ENCODE peak calls at places on chromosomes 1 and 21, in four cellular contexts. One of them, this sample, is unnamed.

GRCh38 chr1:235867903-235868469 is 1.3 kb upstream of the LYST start:
- DNase-seq in IMR-90: no peak
- DNase-seq in H9: no peak
- DNase-seq in H1: no peak
- DNase-seq in this sample: no peak

GRCh38 chr1:30748699-30749401 is 8.7 kb downstream of the LAPTM5 start:
- DNase-seq in IMR-90: no peak
- DNase-seq in H9: no peak
- DNase-seq in H1: no peak
- DNase-seq in this sample: no peak

GRCh38 chr21:35578350-35578782 is 482.0 kb downstream of the SETD4 start:
- DNase-seq in IMR-90: peak; percentile 93
- DNase-seq in H9: no peak
- DNase-seq in H1: no peak
- DNase-seq in this sample: no peak

GRCh38 chr1:244316407-244316806 is 135.3 kb downstream of the ADSS2 start:
- DNase-seq in IMR-90: peak; percentile 69
- DNase-seq in H9: no peak
- DNase-seq in H1: no peak
- DNase-seq in this sample: no peak

GRCh38 chr21:44299458-44300261 is at the start of gene PFKL:
- DNase-seq in IMR-90: peak; percentile 20
- DNase-seq in H9: peak; percentile 65
- DNase-seq in H1: peak; percentile 29
- DNase-seq in this sample: peak; percentile 61

GRCh38 chr1:160486453-160486852 is 36.6 kb downstream of the SLAMF6 start:
- DNase-seq in IMR-90: no peak
- DNase-seq in H9: peak; percentile 46
- DNase-seq in H1: peak; percentile 33
- DNase-seq in this sample: peak; percentile 87

GRCh38 chr1:33397994-33398393 is 32.9 kb downstream of the PHC2 start:
- DNase-seq in IMR-90: no peak
- DNase-seq in H9: no peak
- DNase-seq in H1: no peak
- DNase-seq in this sample: no peak

GRCh38 chr1:174692313-174692712 is 244.5 kb downstream of the GPR52 start:
- DNase-seq in IMR-90: peak; percentile 68
- DNase-seq in H9: no peak
- DNase-seq in H1: no peak
- DNase-seq in this sample: peak; percentile 60

GRCh38 chr1:11691928-11692711 is 610 bp downstream of the DRAXIN start:
- DNase-seq in IMR-90: no peak
- DNase-seq in H9: no peak
- DNase-seq in H1: no peak
- DNase-seq in this sample: no peak

GRCh38 chr1:198669023-198669698 is 30.3 kb downstream of the PTPRC start:
- DNase-seq in IMR-90: peak; percentile 95
- DNase-seq in H9: no peak
- DNase-seq in H1: no peak
- DNase-seq in this sample: peak; percentile 31

GRCh38 chr1:23044035-23044434 is 24.8 kb downstream of the KDM1A start:
- DNase-seq in IMR-90: no peak
- DNase-seq in H9: no peak
- DNase-seq in H1: no peak
- DNase-seq in this sample: no peak

GRCh38 chr1:52825868-52826267 is 16.7 kb upstream of the ZYG11A start:
- DNase-seq in IMR-90: peak; percentile 34
- DNase-seq in H9: no peak
- DNase-seq in H1: no peak
- DNase-seq in this sample: no peak

GRCh38 chr1:40381268-40382109 is 8.0 kb downstream of the SMAP2 start:
- DNase-seq in IMR-90: no peak
- DNase-seq in H9: no peak
- DNase-seq in H1: no peak
- DNase-seq in this sample: no peak

GRCh38 chr1:167118188-167118587 is 24.3 kb downstream of the STYXL2 start:
- DNase-seq in IMR-90: no peak
- DNase-seq in H9: no peak
- DNase-seq in H1: no peak
- DNase-seq in this sample: no peak

GRCh38 chr1:231934797-231935196 is 308.2 kb downstream of the DISC1 start:
- DNase-seq in IMR-90: peak; percentile 64
- DNase-seq in H9: no peak
- DNase-seq in H1: no peak
- DNase-seq in this sample: peak; percentile 49

GRCh38 chr1:218481116-218481775 is 136.1 kb downstream of the TGFB2 start:
- DNase-seq in IMR-90: peak; percentile 53
- DNase-seq in H9: no peak
- DNase-seq in H1: no peak
- DNase-seq in this sample: no peak

GRCh38 chr1:30523055-30524020 is 200.0 kb downstream of the MATN1 start:
- DNase-seq in IMR-90: peak; percentile 48
- DNase-seq in H9: no peak
- DNase-seq in H1: no peak
- DNase-seq in this sample: no peak

GRCh38 chr1:223225481-223225880 is 82.4 kb upstream of the TLR5 start:
- DNase-seq in IMR-90: no peak
- DNase-seq in H9: peak; percentile 8
- DNase-seq in H1: no peak
- DNase-seq in this sample: no peak

GRCh38 chr1:6028042-6028895 is 17.4 kb upstream of the KCNAB2 start:
- DNase-seq in IMR-90: peak; percentile 11
- DNase-seq in H9: no peak
- DNase-seq in H1: no peak
- DNase-seq in this sample: no peak

GRCh38 chr1:219575563-219575962 is 37.3 kb downstream of the ZC3H11B start:
- DNase-seq in IMR-90: no peak
- DNase-seq in H9: no peak
- DNase-seq in H1: no peak
- DNase-seq in this sample: no peak

GRCh38 chr21:34795152-34796141 is 126.7 kb downstream of the CLIC6 start:
- DNase-seq in IMR-90: peak; percentile 77
- DNase-seq in H9: no peak
- DNase-seq in H1: no peak
- DNase-seq in this sample: no peak

GRCh38 chr1:918353-918752 is 5.4 kb upstream of the SAMD11 start:
- DNase-seq in IMR-90: no peak
- DNase-seq in H9: no peak
- DNase-seq in H1: no peak
- DNase-seq in this sample: no peak

GRCh38 chr1:224673161-224673560 is 57.0 kb downstream of the CNIH3 start:
- DNase-seq in IMR-90: no peak
- DNase-seq in H9: no peak
- DNase-seq in H1: no peak
- DNase-seq in this sample: no peak

GRCh38 chr21:14603202-14603601 is 57.1 kb upstream of the SAMSN1 start:
- DNase-seq in IMR-90: peak; percentile 13
- DNase-seq in H9: no peak
- DNase-seq in H1: no peak
- DNase-seq in this sample: no peak

GRCh38 chr1:39632491-39633417 is 6.7 kb downstream of the HEYL start:
- DNase-seq in IMR-90: peak; percentile 53
- DNase-seq in H9: peak; percentile 68
- DNase-seq in H1: no peak
- DNase-seq in this sample: peak; percentile 43

GRCh38 chr1:210686841-210687240 is 358.1 kb downstream of the HHAT start:
- DNase-seq in IMR-90: no peak
- DNase-seq in H9: no peak
- DNase-seq in H1: no peak
- DNase-seq in this sample: no peak

GRCh38 chr1:109776206-109776835 is 12.6 kb upstream of the EPS8L3 start:
- DNase-seq in IMR-90: no peak
- DNase-seq in H9: no peak
- DNase-seq in H1: no peak
- DNase-seq in this sample: no peak

GRCh38 chr1:29382851-29383588 is 146.7 kb downstream of the PTPRU start:
- DNase-seq in IMR-90: no peak
- DNase-seq in H9: no peak
- DNase-seq in H1: no peak
- DNase-seq in this sample: no peak

GRCh38 chr1:7009741-7010525 is 224.7 kb downstream of the CAMTA1 start:
- DNase-seq in IMR-90: no peak
- DNase-seq in H9: no peak
- DNase-seq in H1: no peak
- DNase-seq in this sample: no peak

GRCh38 chr1:25866288-25866687 is 7.0 kb upstream of the AUNIP start:
- DNase-seq in IMR-90: no peak
- DNase-seq in H9: no peak
- DNase-seq in H1: no peak
- DNase-seq in this sample: no peak

GRCh38 chr1:25861316-25862286 is 2.3 kb upstream of the AUNIP start:
- DNase-seq in IMR-90: no peak
- DNase-seq in H9: no peak
- DNase-seq in H1: no peak
- DNase-seq in this sample: peak; percentile 48

GRCh38 chr1:25864434-25864833 is 5.2 kb upstream of the AUNIP start:
- DNase-seq in IMR-90: no peak
- DNase-seq in H9: no peak
- DNase-seq in H1: no peak
- DNase-seq in this sample: no peak

GRCh38 chr1:25862785-25863485 is 3.7 kb upstream of the AUNIP start:
- DNase-seq in IMR-90: no peak
- DNase-seq in H9: no peak
- DNase-seq in H1: no peak
- DNase-seq in this sample: no peak

DNA sequence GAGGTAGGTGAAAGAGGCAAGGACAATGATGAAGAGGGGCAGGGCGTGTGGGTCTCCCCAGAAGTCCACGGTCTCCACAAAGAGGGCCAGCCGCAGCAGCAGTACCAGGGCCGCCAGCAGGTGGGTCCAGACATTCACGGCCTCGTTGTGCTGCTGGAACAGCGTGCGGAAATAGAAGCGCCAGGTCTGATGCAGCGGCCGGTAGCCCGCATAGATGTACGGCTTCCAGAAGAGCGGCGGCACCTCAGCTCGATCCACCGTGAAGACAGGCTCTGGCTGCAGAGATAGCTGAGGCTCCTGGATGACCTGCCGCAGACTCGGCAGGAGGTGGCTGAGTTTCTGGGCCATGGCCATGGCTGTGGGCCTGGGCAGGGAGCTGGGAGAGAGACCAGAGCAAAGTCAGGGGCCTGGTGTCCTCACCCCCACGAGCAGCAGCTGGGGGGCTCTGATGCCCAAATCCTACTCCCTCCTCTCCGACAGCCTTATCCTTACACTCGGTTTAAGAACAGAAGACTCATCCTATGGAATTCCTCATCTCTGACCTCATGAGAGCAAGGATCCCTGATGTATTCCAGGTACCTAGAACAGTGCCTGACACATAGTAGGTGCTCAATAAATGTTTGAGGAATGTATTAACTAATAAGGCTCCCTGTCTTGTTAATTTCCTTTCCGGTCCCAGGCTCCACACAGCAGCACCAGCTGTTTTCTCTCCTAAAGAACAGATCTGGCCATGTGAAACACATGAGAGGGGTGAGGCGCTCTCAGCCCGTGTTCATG is 4.4 kb upstream of the AUNIP start:
- DNase-seq in IMR-90: no peak
- DNase-seq in H9: no peak
- DNase-seq in H1: no peak
- DNase-seq in this sample: no peak
- H3K23ac ChIP-seq in IMR-90: no peak overlapping the region
- H3K23ac ChIP-seq in H9: no peak overlapping the region
- H3K23ac ChIP-seq in H1: no peak overlapping the region
- H3K23ac ChIP-seq in this sample: no peak overlapping the region

GRCh38 chr1:17330856-17331255 is 22.9 kb downstream of the PADI4 start:
- DNase-seq in IMR-90: no peak
- DNase-seq in H9: no peak
- DNase-seq in H1: no peak
- DNase-seq in this sample: no peak
- H4K8ac ChIP-seq in IMR-90: no peak overlapping the region
- H4K8ac ChIP-seq in H9: no peak overlapping the region
- H4K8ac ChIP-seq in H1: no peak overlapping the region
- H4K8ac ChIP-seq in this sample: no peak overlapping the region

GRCh38 chr1:3368711-3369436 is 85.6 kb upstream of the ARHGEF16 start:
- DNase-seq in IMR-90: no peak
- DNase-seq in H9: no peak
- DNase-seq in H1: no peak
- DNase-seq in this sample: no peak

GRCh38 chr1:3366181-3367051 is 88.0 kb upstream of the ARHGEF16 start:
- DNase-seq in IMR-90: peak; percentile 10
- DNase-seq in H9: no peak
- DNase-seq in H1: no peak
- DNase-seq in this sample: no peak

GRCh38 chr1:3365519-3366158 is 88.8 kb upstream of the ARHGEF16 start:
- DNase-seq in IMR-90: no peak
- DNase-seq in H9: no peak
- DNase-seq in H1: no peak
- DNase-seq in this sample: no peak

GRCh38 chr1:3368059-3368458 is 86.4 kb upstream of the ARHGEF16 start:
- DNase-seq in IMR-90: no peak
- DNase-seq in H9: no peak
- DNase-seq in H1: no peak
- DNase-seq in this sample: no peak

GRCh38 chr1:3367376-3367775 is 87.1 kb upstream of the ARHGEF16 start:
- DNase-seq in IMR-90: no peak
- DNase-seq in H9: no peak
- DNase-seq in H1: no peak
- DNase-seq in this sample: no peak
- H4K5ac ChIP-seq in IMR-90: no peak overlapping the region
- H4K5ac ChIP-seq in H9: no peak overlapping the region
- H4K5ac ChIP-seq in H1: no peak overlapping the region
- H4K5ac ChIP-seq in this sample: no peak overlapping the region

DNA sequence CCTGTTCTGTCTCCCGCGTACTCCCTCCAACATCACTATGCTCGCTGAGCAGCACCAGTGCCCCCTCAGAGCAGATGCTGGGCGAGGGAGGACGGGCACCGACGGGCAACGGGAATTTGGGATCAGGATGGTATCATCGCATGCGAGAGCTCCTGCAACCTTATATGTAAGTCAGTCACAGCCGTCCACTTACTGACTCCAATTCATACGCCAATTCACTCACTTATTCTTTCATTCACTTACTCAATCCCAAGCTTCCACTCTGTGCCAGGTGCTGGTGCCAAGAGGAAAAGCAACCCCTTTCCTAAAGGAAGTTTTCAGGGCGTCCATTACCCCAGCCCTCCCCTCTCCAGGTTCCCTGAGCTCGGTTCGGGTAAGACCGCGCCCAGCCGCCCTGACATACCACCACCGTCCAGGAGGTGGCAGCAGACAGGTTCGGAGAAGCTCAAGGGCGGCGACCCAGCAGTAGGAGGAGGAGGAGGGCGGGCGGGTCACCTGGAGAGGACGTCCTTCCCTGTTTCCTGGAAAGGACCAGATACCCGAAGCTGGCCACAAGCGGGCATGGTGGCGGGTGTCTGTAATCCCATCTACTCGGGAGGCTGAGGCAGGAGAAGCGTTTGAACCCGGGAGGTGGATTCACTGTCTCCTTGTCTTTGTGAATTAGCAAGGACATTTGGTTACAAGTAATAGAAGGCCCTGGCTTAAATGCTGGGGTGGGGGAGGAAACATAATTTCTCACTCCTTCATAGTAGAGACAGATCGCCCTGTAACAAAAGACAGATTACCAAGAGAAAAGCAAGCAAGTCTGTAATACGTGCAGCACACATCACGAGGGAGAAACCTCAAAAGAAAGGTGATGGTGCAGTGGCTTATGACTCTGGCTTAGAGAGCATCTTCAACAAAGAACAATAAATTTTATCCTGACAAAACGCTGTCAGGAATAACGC is 7.6 kb upstream of the IL22RA1 start:
- DNase-seq in IMR-90: peak; percentile 67
- DNase-seq in H9: peak; percentile 97
- DNase-seq in H1: peak; percentile 91
- DNase-seq in this sample: peak; percentile 96
- H3K23ac ChIP-seq in IMR-90: no peak overlapping the region
- H3K23ac ChIP-seq in H9: peak overlapping the region; percentile 45
- H3K23ac ChIP-seq in H1: no peak overlapping the region
- H3K23ac ChIP-seq in this sample: no peak overlapping the region